ENCODE peak calls at places on chromosomes 2 and 18, in seven cellular contexts. One of them, this sample, is unnamed.

GRCh38 chr2:172408143-172408766 is 19.1 kb upstream of the ITGA6 start:
- DNase-seq in adrenal gland: no peak
- DNase-seq in endodermal cell: no peak
- DNase-seq in psoas muscle: no peak
- DNase-seq in left ventricle myocardium inferior: no peak
- DNase-seq in caudate nucleus: no peak
- DNase-seq in HCT116: no peak
- DNase-seq in this sample: peak

GRCh38 chr2:165634855-165635254 is 159.2 kb downstream of the GALNT3 start:
- DNase-seq in adrenal gland: peak
- DNase-seq in endodermal cell: peak
- DNase-seq in psoas muscle: no peak
- DNase-seq in caudate nucleus: peak
- DNase-seq in HCT116: no peak
- DNase-seq in left ventricle myocardium inferior: peak
- DNase-seq in this sample: no peak

GRCh38 chr18:55586841-55587240 is 1.2 kb downstream of the TCF4 start:
- DNase-seq in left ventricle myocardium inferior: no peak
- DNase-seq in caudate nucleus: no peak
- DNase-seq in HCT116: no peak
- DNase-seq in adrenal gland: no peak
- DNase-seq in psoas muscle: no peak
- DNase-seq in endodermal cell: peak
- DNase-seq in this sample: no peak

GRCh38 chr2:112813043-112813966 is 23.3 kb downstream of the IL1B start:
- DNase-seq in psoas muscle: no peak
- DNase-seq in adrenal gland: no peak
- DNase-seq in caudate nucleus: no peak
- DNase-seq in left ventricle myocardium inferior: no peak
- DNase-seq in endodermal cell: no peak
- DNase-seq in HCT116: no peak
- DNase-seq in this sample: no peak

GRCh38 chr2:16693854-16694253 is 28.2 kb upstream of the CYRIA start:
- DNase-seq in caudate nucleus: no peak
- DNase-seq in endodermal cell: no peak
- DNase-seq in left ventricle myocardium inferior: no peak
- DNase-seq in psoas muscle: no peak
- DNase-seq in HCT116: no peak
- DNase-seq in adrenal gland: no peak
- DNase-seq in this sample: no peak

GRCh38 chr2:211423018-211423417 is 866.6 kb downstream of the CPS1 start:
- DNase-seq in left ventricle myocardium inferior: no peak
- DNase-seq in psoas muscle: no peak
- DNase-seq in caudate nucleus: no peak
- DNase-seq in HCT116: no peak
- DNase-seq in endodermal cell: no peak
- DNase-seq in adrenal gland: no peak
- DNase-seq in this sample: no peak

GRCh38 chr18:21448301-21448700 is 152.2 kb downstream of the ESCO1 start:
- DNase-seq in endodermal cell: no peak
- DNase-seq in psoas muscle: no peak
- DNase-seq in adrenal gland: no peak
- DNase-seq in HCT116: no peak
- DNase-seq in caudate nucleus: no peak
- DNase-seq in left ventricle myocardium inferior: no peak
- DNase-seq in this sample: no peak

GRCh38 chr2:152594022-152594712 is 123.1 kb downstream of the PRPF40A start:
- DNase-seq in left ventricle myocardium inferior: no peak
- DNase-seq in endodermal cell: no peak
- DNase-seq in psoas muscle: peak
- DNase-seq in HCT116: no peak
- DNase-seq in adrenal gland: no peak
- DNase-seq in caudate nucleus: no peak
- DNase-seq in this sample: no peak

GRCh38 chr2:12666445-12666844 is 50.3 kb upstream of the TRIB2 start:
- DNase-seq in caudate nucleus: no peak
- DNase-seq in psoas muscle: no peak
- DNase-seq in adrenal gland: no peak
- DNase-seq in left ventricle myocardium inferior: no peak
- DNase-seq in endodermal cell: no peak
- DNase-seq in HCT116: no peak
- DNase-seq in this sample: no peak

GRCh38 chr2:70132244-70133126 is 45.2 kb downstream of the PCBP1 start:
- DNase-seq in left ventricle myocardium inferior: peak
- DNase-seq in endodermal cell: peak
- DNase-seq in adrenal gland: no peak
- DNase-seq in caudate nucleus: peak
- DNase-seq in psoas muscle: peak
- DNase-seq in HCT116: no peak
- DNase-seq in this sample: no peak

GRCh38 chr18:51229328-51229727 is 31.8 kb upstream of the MEX3C start:
- DNase-seq in caudate nucleus: no peak
- DNase-seq in endodermal cell: no peak
- DNase-seq in psoas muscle: no peak
- DNase-seq in left ventricle myocardium inferior: no peak
- DNase-seq in adrenal gland: no peak
- DNase-seq in HCT116: no peak
- DNase-seq in this sample: no peak

GRCh38 chr2:150981826-150982225 is 279.8 kb downstream of the RBM43 start:
- DNase-seq in psoas muscle: no peak
- DNase-seq in HCT116: no peak
- DNase-seq in left ventricle myocardium inferior: no peak
- DNase-seq in caudate nucleus: no peak
- DNase-seq in endodermal cell: no peak
- DNase-seq in adrenal gland: no peak
- DNase-seq in this sample: no peak

GRCh38 chr2:85390941-85391669 is 19.1 kb downstream of the CAPG start:
- DNase-seq in adrenal gland: peak
- DNase-seq in caudate nucleus: no peak
- DNase-seq in psoas muscle: peak
- DNase-seq in left ventricle myocardium inferior: peak
- DNase-seq in endodermal cell: peak
- DNase-seq in HCT116: peak
- DNase-seq in this sample: no peak

GRCh38 chr2:137937778-137938177 is 26.5 kb upstream of the HNMT start:
- DNase-seq in HCT116: no peak
- DNase-seq in caudate nucleus: no peak
- DNase-seq in adrenal gland: no peak
- DNase-seq in left ventricle myocardium inferior: no peak
- DNase-seq in endodermal cell: peak
- DNase-seq in psoas muscle: no peak
- DNase-seq in this sample: no peak

GRCh38 chr2:121069434-121069969 is 215.5 kb downstream of the TFCP2L1 start:
- DNase-seq in caudate nucleus: no peak
- DNase-seq in psoas muscle: no peak
- DNase-seq in HCT116: no peak
- DNase-seq in adrenal gland: no peak
- DNase-seq in endodermal cell: no peak
- DNase-seq in left ventricle myocardium inferior: no peak
- DNase-seq in this sample: no peak

GRCh38 chr2:237141556-237141955 is 55.9 kb downstream of the COPS8 start:
- DNase-seq in adrenal gland: no peak
- DNase-seq in HCT116: no peak
- DNase-seq in psoas muscle: peak
- DNase-seq in caudate nucleus: no peak
- DNase-seq in endodermal cell: no peak
- DNase-seq in left ventricle myocardium inferior: no peak
- DNase-seq in this sample: no peak

GRCh38 chr2:53600835-53601234 is 166.8 kb upstream of the CHAC2 start:
- DNase-seq in caudate nucleus: no peak
- DNase-seq in left ventricle myocardium inferior: no peak
- DNase-seq in psoas muscle: no peak
- DNase-seq in HCT116: no peak
- DNase-seq in adrenal gland: no peak
- DNase-seq in endodermal cell: no peak
- DNase-seq in this sample: no peak

GRCh38 chr2:71831208-71831577 is 316.5 kb downstream of the CYP26B1 start:
- DNase-seq in left ventricle myocardium inferior: peak
- DNase-seq in HCT116: no peak
- DNase-seq in caudate nucleus: no peak
- DNase-seq in endodermal cell: peak
- DNase-seq in psoas muscle: peak
- DNase-seq in adrenal gland: no peak
- DNase-seq in this sample: no peak

GRCh38 chr18:12520442-12520992 is 112.8 kb downstream of the PRELID3A start:
- DNase-seq in left ventricle myocardium inferior: no peak
- DNase-seq in adrenal gland: no peak
- DNase-seq in caudate nucleus: no peak
- DNase-seq in psoas muscle: no peak
- DNase-seq in HCT116: no peak
- DNase-seq in endodermal cell: no peak
- DNase-seq in this sample: no peak

DNA sequence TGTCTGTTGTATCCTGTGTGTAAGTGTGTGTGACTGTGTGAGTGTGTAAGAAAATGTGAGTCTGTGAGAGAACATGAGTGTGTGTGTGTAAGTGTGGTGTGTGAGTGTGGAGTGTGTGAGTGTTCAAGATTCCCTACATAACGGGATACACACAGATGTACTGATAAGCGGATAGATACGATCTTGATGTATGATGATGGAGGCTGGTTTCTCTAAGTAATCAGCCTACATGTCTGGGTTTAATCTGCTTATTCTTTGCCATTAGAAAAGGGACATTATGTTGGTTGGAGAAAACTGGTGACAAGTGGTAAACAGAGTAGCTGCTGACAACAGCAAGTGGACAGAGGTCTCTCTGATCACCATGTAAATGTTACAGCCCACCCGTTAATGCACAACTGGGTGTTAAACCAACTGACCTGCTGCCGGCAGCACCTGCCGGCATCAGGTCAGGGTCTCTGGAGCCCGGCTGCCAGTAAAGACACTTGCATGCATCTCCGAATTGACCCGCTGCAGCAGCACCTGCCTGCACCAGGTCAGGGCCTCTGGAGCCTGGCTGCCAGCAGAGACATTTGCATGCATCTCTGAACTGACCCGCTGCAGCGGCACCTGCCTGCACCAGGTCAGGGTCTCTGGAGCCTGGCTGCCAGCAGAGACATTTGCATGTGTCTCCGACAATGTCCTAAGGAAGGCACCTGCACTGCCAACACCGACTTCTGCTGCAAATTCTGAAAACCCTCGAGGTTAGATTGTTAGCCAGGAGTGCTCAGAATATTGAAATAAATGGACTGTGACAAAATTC is 87.5 kb downstream of the MBP start:
- DNase-seq in endodermal cell: no peak
- DNase-seq in adrenal gland: no peak
- DNase-seq in psoas muscle: no peak
- DNase-seq in caudate nucleus: no peak
- DNase-seq in left ventricle myocardium inferior: no peak
- DNase-seq in HCT116: no peak
- DNase-seq in this sample: no peak
- H3K27ac ChIP-seq in endodermal cell: no peak
- H3K27ac ChIP-seq in adrenal gland: no peak
- H3K27ac ChIP-seq in psoas muscle: no peak
- H3K27ac ChIP-seq in caudate nucleus: peak
- H3K27ac ChIP-seq in left ventricle myocardium inferior: no peak
- H3K27ac ChIP-seq in HCT116: no peak
- H3K27ac ChIP-seq in this sample: no peak

GRCh38 chr2:222912117-222912516 is 51.3 kb downstream of the ACSL3 start:
- DNase-seq in caudate nucleus: no peak
- DNase-seq in endodermal cell: no peak
- DNase-seq in psoas muscle: no peak
- DNase-seq in HCT116: no peak
- DNase-seq in left ventricle myocardium inferior: no peak
- DNase-seq in adrenal gland: no peak
- DNase-seq in this sample: no peak

GRCh38 chr2:222909276-222909675 is 48.4 kb downstream of the ACSL3 start:
- DNase-seq in left ventricle myocardium inferior: no peak
- DNase-seq in psoas muscle: no peak
- DNase-seq in endodermal cell: no peak
- DNase-seq in caudate nucleus: no peak
- DNase-seq in HCT116: no peak
- DNase-seq in adrenal gland: no peak
- DNase-seq in this sample: no peak

GRCh38 chr2:222904557-222905258 is 43.9 kb downstream of the ACSL3 start:
- DNase-seq in endodermal cell: no peak
- DNase-seq in HCT116: no peak
- DNase-seq in left ventricle myocardium inferior: no peak
- DNase-seq in adrenal gland: no peak
- DNase-seq in psoas muscle: no peak
- DNase-seq in caudate nucleus: no peak
- DNase-seq in this sample: no peak

GRCh38 chr2:222907048-222907447 is 46.2 kb downstream of the ACSL3 start:
- DNase-seq in caudate nucleus: no peak
- DNase-seq in HCT116: no peak
- DNase-seq in left ventricle myocardium inferior: no peak
- DNase-seq in adrenal gland: no peak
- DNase-seq in psoas muscle: no peak
- DNase-seq in endodermal cell: no peak
- DNase-seq in this sample: no peak

GRCh38 chr2:222907790-222908431 is 47.1 kb downstream of the ACSL3 start:
- DNase-seq in adrenal gland: no peak
- DNase-seq in left ventricle myocardium inferior: no peak
- DNase-seq in psoas muscle: no peak
- DNase-seq in caudate nucleus: no peak
- DNase-seq in HCT116: no peak
- DNase-seq in endodermal cell: peak
- DNase-seq in this sample: no peak
- H3K27ac ChIP-seq in adrenal gland: no peak
- H3K27ac ChIP-seq in left ventricle myocardium inferior: no peak
- H3K27ac ChIP-seq in psoas muscle: no peak
- H3K27ac ChIP-seq in caudate nucleus: no peak
- H3K27ac ChIP-seq in HCT116: no peak
- H3K27ac ChIP-seq in endodermal cell: no peak
- H3K27ac ChIP-seq in this sample: no peak

GRCh38 chr2:160420711-160421110 is 72.9 kb downstream of the RBMS1 start:
- DNase-seq in psoas muscle: no peak
- DNase-seq in left ventricle myocardium inferior: no peak
- DNase-seq in adrenal gland: no peak
- DNase-seq in endodermal cell: no peak
- DNase-seq in HCT116: no peak
- DNase-seq in caudate nucleus: no peak
- DNase-seq in this sample: no peak
- H3K27ac ChIP-seq in psoas muscle: peak
- H3K27ac ChIP-seq in left ventricle myocardium inferior: peak
- H3K27ac ChIP-seq in adrenal gland: no peak
- H3K27ac ChIP-seq in endodermal cell: no peak
- H3K27ac ChIP-seq in HCT116: no peak
- H3K27ac ChIP-seq in caudate nucleus: no peak
- H3K27ac ChIP-seq in this sample: peak

DNA sequence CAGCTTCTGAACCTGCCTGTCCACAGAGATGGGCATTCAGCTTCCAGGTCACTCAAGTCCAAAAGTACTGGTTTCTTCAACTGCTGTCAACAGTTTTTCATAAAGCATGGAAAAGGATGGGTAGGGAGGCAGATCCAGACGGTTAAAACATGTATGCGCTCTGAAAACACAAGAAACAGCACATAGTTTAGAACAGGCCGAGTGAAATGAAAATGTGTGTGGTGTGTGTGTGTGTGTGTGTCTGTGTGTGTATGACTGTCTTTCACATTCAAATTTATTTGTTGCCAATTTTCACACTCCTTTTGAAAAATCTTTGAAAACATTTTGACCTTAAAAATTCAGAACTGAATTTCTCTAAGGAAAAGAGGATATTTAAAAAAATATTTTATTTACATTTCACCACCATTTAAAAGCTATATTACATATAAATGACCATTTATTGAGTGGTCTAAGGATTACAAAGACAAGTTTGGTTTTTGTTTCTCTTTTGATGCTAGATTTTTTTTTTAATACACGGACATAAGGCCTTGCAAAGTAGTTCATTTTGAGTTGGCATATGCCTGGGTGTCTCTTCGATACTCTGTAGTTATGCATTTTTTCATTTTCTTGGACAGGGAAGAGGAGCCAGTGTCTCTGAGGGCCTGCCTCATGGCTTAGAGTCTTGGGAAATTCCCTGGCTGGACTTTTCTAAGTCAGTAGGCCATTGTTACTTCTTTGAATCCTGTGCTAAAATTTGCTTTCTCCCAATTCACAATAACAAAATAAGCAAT is 30.0 kb upstream of the STK17B start:
- DNase-seq in endodermal cell: no peak
- DNase-seq in left ventricle myocardium inferior: no peak
- DNase-seq in psoas muscle: no peak
- DNase-seq in caudate nucleus: no peak
- DNase-seq in HCT116: no peak
- DNase-seq in adrenal gland: no peak
- DNase-seq in this sample: no peak
- H3K27ac ChIP-seq in endodermal cell: no peak
- H3K27ac ChIP-seq in left ventricle myocardium inferior: peak
- H3K27ac ChIP-seq in psoas muscle: no peak
- H3K27ac ChIP-seq in caudate nucleus: no peak
- H3K27ac ChIP-seq in HCT116: no peak
- H3K27ac ChIP-seq in adrenal gland: no peak
- H3K27ac ChIP-seq in this sample: no peak